ENCODE peak calls at places on chromosomes 3 and 15, in four cellular contexts. L is HepG2, X is GM12878, A is A549. N is an unnamed sample.

GRCh38 chr15:60899322-60899966 is 329.7 kb downstream of the RORA start:
- DNase-seq in A (no peak), L (peak; percentile 19), X (peak; percentile 76), N (no peak)

GRCh38 chr15:36029606-36030005 is 483.6 kb upstream of the DPH6 start:
- DNase-seq in X (no peak), L (no peak), A (no peak), N (no peak)

GRCh38 chr3:122754867-122755835 is 38.5 kb downstream of the HSPBAP1 start:
- DNase-seq in L (peak; percentile 51), A (peak; percentile 67), X (peak; percentile 33), N (peak; percentile 36)

GRCh38 chr3:120496278-120496975 is 45.6 kb upstream of the FSTL1 start:
- DNase-seq in X (no peak), A (peak; percentile 21), L (no peak), N (peak; percentile 69)

GRCh38 chr15:90013503-90013937 is 12.4 kb downstream of the ZNF710 start:
- DNase-seq in L (no peak), A (no peak), X (no peak), N (no peak)

GRCh38 chr3:81419196-81419595 is 342.2 kb downstream of the GBE1 start:
- DNase-seq in L (peak; percentile 1), A (peak; percentile 6), X (no peak), N (peak; percentile 43)

GRCh38 chr3:108131105-108131794 is 40.4 kb upstream of the CD47 start:
- DNase-seq in L (no peak), A (peak; percentile 37), X (no peak), N (peak; percentile 62)

GRCh38 chr15:48866141-48866563 is 11.8 kb upstream of the EID1 start:
- DNase-seq in X (no peak), A (no peak), L (no peak), N (no peak)

GRCh38 chr3:105802073-105802706 is 66.6 kb downstream of the CBLB start:
- DNase-seq in L (no peak), X (peak; percentile 41), A (no peak), N (no peak)

GRCh38 chr3:161273589-161274218 is 52.6 kb downstream of the NMD3 start:
- DNase-seq in L (peak; percentile 28), X (no peak), A (peak; percentile 49), N (peak; percentile 50)

GRCh38 chr3:196287066-196287404 is 491 bp downstream of the PCYT1A start:
- DNase-seq in X (no peak), A (peak; percentile 10), L (no peak), N (no peak)

GRCh38 chr3:56086355-56086754 is 381.9 kb downstream of the ERC2 start:
- DNase-seq in A (no peak), L (no peak), X (no peak), N (no peak)

GRCh38 chr3:89320186-89320585 is 212.8 kb downstream of the EPHA3 start:
- DNase-seq in A (no peak), L (no peak), X (no peak), N (no peak)

GRCh38 chr15:98769867-98770266 is 121.5 kb downstream of the IGF1R start:
- DNase-seq in X (no peak), L (no peak), A (no peak), N (no peak)

GRCh38 chr15:79166311-79166955 is 75.9 kb upstream of the RASGRF1 start:
- DNase-seq in A (no peak), L (no peak), X (no peak), N (no peak)

GRCh38 chr15:91291673-91292072 is 191.6 kb downstream of the SV2B start:
- DNase-seq in A (peak; percentile 37), X (no peak), L (no peak), N (no peak)

GRCh38 chr3:120160050-120160449 is 65.8 kb upstream of the GSK3B start:
- DNase-seq in L (no peak), A (peak; percentile 76), X (no peak), N (no peak)

GRCh38 chr3:141858312-141858711 is 18.1 kb upstream of the ATP1B3 start:
- DNase-seq in L (no peak), A (no peak), X (no peak), N (no peak)

GRCh38 chr3:40166997-40167396 is 142.5 kb upstream of the EIF1B start:
- DNase-seq in A (no peak), X (no peak), L (no peak), N (no peak)

GRCh38 chr3:149955449-149955848 is 15.2 kb downstream of the PFN2 start:
- DNase-seq in X (no peak), A (no peak), L (no peak), N (peak; percentile 22)

GRCh38 chr3:157311633-157312365 is 124.9 kb upstream of the PTX3 start:
- DNase-seq in A (no peak), X (no peak), L (no peak), N (peak; percentile 54)

GRCh38 chr3:149678365-149678948 is 20.6 kb upstream of the WWTR1 start:
- DNase-seq in L (no peak), X (no peak), A (no peak), N (peak; percentile 39)

GRCh38 chr3:36803096-36803811 is 38.9 kb upstream of the DCLK3 start:
- DNase-seq in A (no peak), X (no peak), L (no peak), N (no peak)

GRCh38 chr15:43187544-43188155 is 2.4 kb downstream of the CCNDBP1 start:
- DNase-seq in A (peak; percentile 51), X (no peak), L (peak; percentile 53), N (peak; percentile 58)

GRCh38 chr3:164479978-164480377 is 598.3 kb downstream of the SI start:
- DNase-seq in A (no peak), X (no peak), L (no peak), N (no peak)

GRCh38 chr3:71109241-71109976 is 474.1 kb downstream of the FOXP1 start:
- DNase-seq in A (no peak), X (no peak), L (no peak), N (peak; percentile 86)

GRCh38 chr3:174439621-174440349 is 419.3 kb upstream of the NAALADL2 start:
- DNase-seq in X (no peak), A (peak; percentile 58), L (peak; percentile 5), N (peak; percentile 84)

GRCh38 chr3:30628931-30629590 is 22.7 kb downstream of the TGFBR2 start:
- DNase-seq in L (no peak), X (no peak), A (peak; percentile 34), N (no peak)

GRCh38 chr3:146350852-146351251 is 99.9 kb upstream of the PLSCR4 start:
- DNase-seq in L (no peak), X (no peak), A (no peak), N (no peak)
- H3K9me3 ChIP-seq in L (no peaks in the 10 kb centered on the region), X (no peaks in the 10 kb centered on the region), A (peaks cover 6% of the 10 kb centered on the region), N (no peaks in the 10 kb centered on the region)

GRCh38 chr3:77825045-77825827 is 785.3 kb downstream of the ROBO2 start:
- DNase-seq in L (no peak), A (peak; percentile 37), X (no peak), N (peak; percentile 54)
- TF ChIP-seq MAX in L (no peak), A (no peak), X (no peak), N (no peak)

DNA sequence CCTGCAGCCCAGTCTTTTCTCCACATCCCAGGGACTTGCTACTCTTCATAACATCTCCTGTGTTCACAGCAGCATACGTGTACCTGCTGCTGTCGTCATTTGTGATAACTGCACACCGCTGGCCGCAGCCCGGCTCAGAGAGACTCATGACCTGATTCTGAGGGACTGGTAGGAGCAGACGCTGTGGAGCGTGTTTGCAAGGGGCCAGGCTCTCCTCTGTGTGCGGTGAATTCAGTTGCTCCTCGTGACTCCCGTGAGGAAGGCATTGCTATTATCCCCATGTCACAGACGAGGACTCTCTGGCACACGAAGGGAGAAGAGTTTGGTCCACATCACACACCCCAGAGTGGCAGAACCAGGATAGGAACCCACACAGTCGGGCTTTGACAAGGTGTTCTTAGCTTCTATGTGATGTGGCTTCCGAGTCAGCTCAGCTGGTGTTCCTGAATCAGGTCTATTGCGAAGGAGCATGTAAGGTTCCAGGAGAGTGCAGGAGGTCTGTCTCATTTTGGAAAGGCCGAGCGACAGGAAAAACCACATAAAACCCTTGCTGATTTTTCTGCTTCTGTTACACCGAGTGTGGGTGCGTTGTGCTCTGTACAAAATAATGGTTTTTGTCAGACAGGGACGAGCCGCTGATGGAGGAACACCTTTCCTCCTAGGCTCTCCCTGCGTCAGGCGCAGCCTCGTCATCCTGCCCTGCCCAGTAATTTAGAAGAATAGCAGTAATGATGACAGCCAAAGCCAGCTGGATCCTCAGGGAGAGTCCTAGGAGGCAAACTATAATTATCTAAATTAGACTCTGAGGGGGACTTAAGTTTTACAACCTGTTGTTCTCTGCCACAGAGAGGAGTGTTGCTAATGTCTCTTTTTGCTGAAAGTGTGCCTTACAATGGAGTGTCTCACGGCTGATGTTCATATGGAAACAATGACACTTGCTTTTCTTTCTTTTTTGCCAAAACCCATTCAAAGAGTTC is 157.5 kb upstream of the RGMA start:
- DNase-seq in L (no peak), A (no peak), X (no peak), N (no peak)
- H3K4me2 ChIP-seq in L (no peak overlapping the region), A (no peak overlapping the region), X (no peak overlapping the region), N (no peak overlapping the region)

GRCh38 chr3:44499149-44499898 is 21.9 kb upstream of the ZNF445 start:
- DNase-seq in X (no peak), A (no peak), L (no peak), N (no peak)
- H3K9me3 ChIP-seq in X (peaks cover 37% of the 10 kb centered on the region), A (peaks cover 70% of the 10 kb centered on the region), L (peaks cover 35% of the 10 kb centered on the region), N (peaks cover 19% of the 10 kb centered on the region)

GRCh38 chr3:64508140-64508539 is 179.7 kb downstream of the ADAMTS9 start:
- DNase-seq in L (no peak), X (no peak), A (no peak), N (no peak)

GRCh38 chr3:64514889-64515288 is 172.9 kb downstream of the ADAMTS9 start:
- DNase-seq in L (no peak), X (no peak), A (no peak), N (no peak)

GRCh38 chr3:64505419-64505818 is 182.4 kb downstream of the ADAMTS9 start:
- DNase-seq in A (no peak), L (peak; percentile 74), X (no peak), N (peak; percentile 65)

DNA sequence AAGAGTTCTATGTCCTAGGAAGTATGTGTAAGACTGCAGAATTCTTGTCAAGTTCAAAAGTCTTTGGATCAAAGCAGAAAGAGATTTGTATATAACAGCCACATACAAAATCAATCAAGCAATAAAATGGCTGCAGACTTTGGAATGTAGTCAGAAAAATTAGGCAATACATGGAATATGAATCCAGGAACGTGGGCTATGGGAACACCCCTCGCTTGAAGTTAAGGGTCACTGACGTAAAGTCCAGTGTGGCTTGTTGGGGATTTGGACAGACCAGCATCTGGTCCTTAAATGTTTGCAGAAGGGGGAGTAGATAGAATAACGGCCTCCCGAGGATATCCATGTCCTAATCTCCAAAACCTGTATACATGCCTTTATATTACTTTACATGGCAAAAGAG is 178.6 kb downstream of the ADAMTS9 start:
- DNase-seq in L (no peak), X (no peak), A (no peak), N (no peak)
- TF ChIP-seq MAX in L (no peak), X (no peak), A (no peak), N (no peak)

N was measured in endothelial cell of umbilical vein.